ENCODE peak calls at places on chromosomes 13 and 19, in five cellular contexts. Y, Q, N, R and H are unnamed samples.
A peak's percentile ranks its signal among the peaks of the same experiment; 100 is the strongest.

GRCh38 chr13:32087955-32088747 is 56.6 kb downstream of the FRY start:
- DNase-seq in Y (no peak), Q (no peak), N (no peak), R (no peak), H (no peak)

GRCh38 chr13:21164631-21165030 is 11.7 kb downstream of the SKA3 start:
- DNase-seq in Y (no peak), Q (no peak), N (no peak), R (no peak), H (no peak)

GRCh38 chr19:308471-309205 is 17.4 kb upstream of the PLPP2 start:
- DNase-seq in Y (no peak), Q (no peak), N (no peak), R (no peak), H (no peak)

GRCh38 chr19:38079926-38080380 is 144.1 kb downstream of the DPF1 start:
- DNase-seq in Y (no peak), Q (peak; percentile 84), N (no peak), R (no peak), H (peak; percentile 92)

GRCh38 chr19:42176649-42176989 is 40.9 kb downstream of the DEDD2 start:
- DNase-seq in Y (no peak), Q (no peak), N (no peak), R (no peak), H (no peak)

GRCh38 chr13:64546371-64546770 is 2683.8 kb downstream of the PCDH9 start:
- DNase-seq in Y (no peak), Q (no peak), N (no peak), R (no peak), H (no peak)

GRCh38 chr13:24353736-24354135 is 44.4 kb downstream of the C1QTNF9 start:
- DNase-seq in Y (no peak), Q (no peak), N (no peak), R (no peak), H (no peak)

GRCh38 chr19:19064098-19064722 is 416 bp downstream of the SLC25A42 start:
- DNase-seq in Y (no peak), Q (no peak), N (no peak), R (peak; percentile 37), H (peak; percentile 52)

GRCh38 chr19:38617283-38617763 is 430 bp downstream of the MAP4K1 start:
- DNase-seq in Y (no peak), Q (no peak), N (no peak), R (no peak), H (no peak)

GRCh38 chr13:46593403-46593802 is 40.4 kb downstream of the LRCH1 start:
- DNase-seq in Y (no peak), Q (no peak), N (peak; percentile 34), R (no peak), H (no peak)

GRCh38 chr19:42076375-42076944 is 494 bp downstream of the ZNF574 start:
- DNase-seq in Y (no peak), Q (no peak), N (no peak), R (peak; percentile 51), H (no peak)

GRCh38 chr13:50691176-50691681 is 152.3 kb downstream of the DLEU7 start:
- DNase-seq in Y (no peak), Q (no peak), N (no peak), R (no peak), H (no peak)

GRCh38 chr13:49716615-49717014 is 25.3 kb upstream of the EBPL start:
- DNase-seq in Y (no peak), Q (no peak), N (no peak), R (no peak), H (no peak)

GRCh38 chr13:101627556-101627943 is 175.1 kb downstream of the ITGBL1 start:
- DNase-seq in Y (no peak), Q (no peak), N (no peak), R (no peak), H (no peak)

GRCh38 chr13:110323172-110323851 is 16.2 kb downstream of the COL4A2 start:
- DNase-seq in Y (no peak), Q (no peak), N (no peak), R (no peak), H (no peak)

GRCh38 chr19:45884682-45885555 is 1.0 kb downstream of the IRF2BP1 start:
- DNase-seq in Y (peak; percentile 60), Q (no peak), N (no peak), R (no peak), H (no peak)

GRCh38 chr13:102191951-102192461 is 209.8 kb downstream of the FGF14 start:
- DNase-seq in Y (no peak), Q (peak; percentile 10), N (no peak), R (no peak), H (no peak)

GRCh38 chr13:98372886-98373285 is 195.8 kb upstream of the RNF113B start:
- DNase-seq in Y (no peak), Q (peak; percentile 59), N (no peak), R (no peak), H (no peak)

GRCh38 chr19:54255105-54255775 is 1.8 kb downstream of the LILRB5 start:
- DNase-seq in Y (no peak), Q (no peak), N (no peak), R (no peak), H (no peak)

GRCh38 chr13:75173457-75174356 is 308.3 kb downstream of the TBC1D4 start:
- DNase-seq in Y (no peak), Q (no peak), N (no peak), R (no peak), H (no peak)

GRCh38 chr19:708154-709141 is at the start of gene PALM:
- DNase-seq in Y (peak; percentile 76), Q (no peak), N (no peak), R (no peak), H (no peak)

GRCh38 chr13:111480976-111481375 is 160.5 kb downstream of the TEX29 start:
- DNase-seq in Y (no peak), Q (no peak), N (no peak), R (no peak), H (no peak)